ENCODE peak calls at places on chromosomes 5 and 9, in four cellular contexts. Q is HL-60, O is K562, H is GM12878. K is an unnamed sample.

GRCh38 chr5:89584339-89584956 is 701.5 kb upstream of the MEF2C start:
- DNase-seq in Q (no peak), H (no peak), O (no peak), K (no peak)

GRCh38 chr5:168457542-168457941 is 28.7 kb upstream of the RARS1 start:
- DNase-seq in H (no peak), O (no peak), Q (no peak), K (no peak)

GRCh38 chr9:105291422-105291859 is 47.0 kb downstream of the SLC44A1 start:
- DNase-seq in H (no peak), O (no peak), Q (no peak), K (no peak)

GRCh38 chr5:180315762-180316212 is 23.9 kb upstream of the MAPK9 start:
- DNase-seq in H (no peak), Q (peak), O (peak), K (peak)

GRCh38 chr9:21434202-21435014 is 5.8 kb upstream of the IFNA1 start:
- DNase-seq in Q (no peak), H (no peak), O (no peak), K (no peak)

GRCh38 chr5:139658928-139659667 is 10.9 kb downstream of the CXXC5 start:
- DNase-seq in H (no peak), Q (no peak), O (no peak), K (no peak)

GRCh38 chr9:133003071-133003461 is 24.6 kb downstream of the GFI1B start:
- DNase-seq in H (no peak), O (no peak), Q (no peak), K (no peak)

GRCh38 chr5:143056792-143057579 is 286.8 kb downstream of the ARHGAP26 start:
- DNase-seq in H (no peak), O (no peak), Q (no peak), K (no peak)

GRCh38 chr5:143495823-143496275 is 92.4 kb upstream of the NR3C1 start:
- DNase-seq in Q (peak), H (no peak), O (no peak), K (no peak)

GRCh38 chr5:69334793-69335268 is 2.2 kb upstream of the CCDC125 start:
- DNase-seq in H (no peak), O (peak), Q (peak), K (peak)

GRCh38 chr9:69157751-69158466 is 16.2 kb upstream of the TJP2 start:
- DNase-seq in H (no peak), Q (no peak), O (no peak), K (no peak)

GRCh38 chr9:132008871-132009812 is 70.5 kb downstream of the MED27 start:
- DNase-seq in H (no peak), O (no peak), Q (no peak), K (no peak)

GRCh38 chr5:17305964-17306725 is 88.7 kb downstream of the BASP1 start:
- DNase-seq in H (no peak), Q (no peak), O (no peak), K (no peak)

GRCh38 chr5:108521841-108522506 is 140.1 kb upstream of the FBXL17 start:
- DNase-seq in H (peak), O (peak), Q (peak), K (no peak)

GRCh38 chr9:116198344-116198743 is 44.8 kb downstream of the PAPPA start:
- DNase-seq in O (no peak), Q (no peak), H (no peak), K (no peak)

GRCh38 chr9:2395814-2396213 is 225.8 kb upstream of the VLDLR start:
- DNase-seq in H (no peak), Q (no peak), O (no peak), K (no peak)

GRCh38 chr9:2389404-2389803 is 232.2 kb upstream of the VLDLR start:
- DNase-seq in Q (no peak), O (no peak), H (no peak), K (no peak)

GRCh38 chr9:2385746-2386145 is 235.8 kb upstream of the VLDLR start:
- DNase-seq in Q (no peak), O (no peak), H (no peak), K (no peak)

GRCh38 chr9:2390028-2390427 is 231.6 kb upstream of the VLDLR start:
- DNase-seq in Q (no peak), O (no peak), H (no peak), K (no peak)
- TF ChIP-seq SPI1 in Q (no peak), O (no peak), H (no peak), K (no peak)

DNA sequence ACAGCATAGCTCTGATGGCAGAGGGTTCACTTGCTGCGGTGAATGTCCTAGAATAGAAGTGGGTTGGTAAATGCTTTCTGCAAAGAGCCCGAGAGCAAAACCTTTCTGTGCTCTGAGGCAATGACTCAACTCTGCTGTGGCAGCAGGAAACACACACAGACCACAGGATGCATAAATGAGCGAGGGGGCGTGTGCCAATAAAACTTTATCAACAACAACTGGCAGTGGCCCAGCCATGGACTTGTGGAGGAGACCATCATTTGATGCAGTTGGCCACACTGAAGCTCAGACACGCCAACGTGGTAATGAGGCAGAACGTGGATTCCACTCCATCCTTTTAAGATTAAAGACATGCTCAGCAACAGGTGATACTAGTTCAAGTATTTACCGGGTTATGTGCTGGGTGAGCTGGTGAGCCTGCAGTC is 6.8 kb downstream of the MRPL36 start:
- DNase-seq in Q (peak), H (peak), O (no peak), K (peak)
- TF ChIP-seq POLR2AphosphoS5 in Q (peak), H (peak), O (no peak), K (peak)

GRCh38 chr5:170885281-170885680 is 23.5 kb downstream of the RANBP17 start:
- DNase-seq in Q (no peak), H (no peak), O (no peak), K (no peak)

GRCh38 chr5:170882345-170882744 is 20.5 kb downstream of the RANBP17 start:
- DNase-seq in Q (no peak), H (no peak), O (no peak), K (no peak)

GRCh38 chr5:170875811-170876210 is 14.0 kb downstream of the RANBP17 start:
- DNase-seq in Q (no peak), O (no peak), H (no peak), K (no peak)

GRCh38 chr5:170885779-170886178 is 24.0 kb downstream of the RANBP17 start:
- DNase-seq in H (no peak), O (no peak), Q (no peak), K (no peak)

GRCh38 chr5:170880084-170880483 is 18.3 kb downstream of the RANBP17 start:
- DNase-seq in O (no peak), H (no peak), Q (no peak), K (no peak)
- TF ChIP-seq SPI1 in O (no peak), H (no peak), Q (no peak), K (no peak)

GRCh38 chr5:76657091-76657490 is 33.9 kb upstream of the F2RL2 start:
- DNase-seq in H (no peak), O (no peak), Q (no peak), K (no peak)

GRCh38 chr5:76663573-76663972 is 40.4 kb upstream of the F2RL2 start:
- DNase-seq in H (no peak), O (no peak), Q (no peak), K (no peak)

GRCh38 chr5:76657683-76658311 is 34.6 kb upstream of the F2RL2 start:
- DNase-seq in O (peak), Q (no peak), H (no peak), K (no peak)

GRCh38 chr5:76662521-76662920 is 39.3 kb upstream of the F2RL2 start:
- DNase-seq in H (no peak), Q (no peak), O (no peak), K (no peak)

DNA sequence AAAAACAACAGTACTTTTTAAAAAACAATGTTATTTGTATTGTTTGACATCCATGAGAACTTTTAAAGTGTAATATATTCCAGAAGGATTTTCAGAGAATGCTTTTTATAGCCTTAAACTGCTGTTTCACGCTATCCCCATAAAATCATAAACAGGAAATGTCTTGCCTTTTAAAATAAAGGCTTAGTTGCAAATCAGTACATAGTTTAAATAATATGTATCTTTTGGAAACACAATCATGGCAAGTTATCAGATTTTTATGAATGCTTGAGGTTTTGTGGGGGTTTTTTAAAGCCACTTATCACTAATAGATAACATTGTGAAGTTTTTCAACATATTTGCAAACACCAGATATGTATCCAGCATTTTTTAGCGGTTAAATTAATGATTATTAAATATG is 37.2 kb upstream of the F2RL2 start:
- DNase-seq in H (no peak), Q (no peak), O (no peak), K (no peak)
- TF ChIP-seq POLR2AphosphoS5 in H (no peak), Q (no peak), O (no peak), K (no peak)

DNA sequence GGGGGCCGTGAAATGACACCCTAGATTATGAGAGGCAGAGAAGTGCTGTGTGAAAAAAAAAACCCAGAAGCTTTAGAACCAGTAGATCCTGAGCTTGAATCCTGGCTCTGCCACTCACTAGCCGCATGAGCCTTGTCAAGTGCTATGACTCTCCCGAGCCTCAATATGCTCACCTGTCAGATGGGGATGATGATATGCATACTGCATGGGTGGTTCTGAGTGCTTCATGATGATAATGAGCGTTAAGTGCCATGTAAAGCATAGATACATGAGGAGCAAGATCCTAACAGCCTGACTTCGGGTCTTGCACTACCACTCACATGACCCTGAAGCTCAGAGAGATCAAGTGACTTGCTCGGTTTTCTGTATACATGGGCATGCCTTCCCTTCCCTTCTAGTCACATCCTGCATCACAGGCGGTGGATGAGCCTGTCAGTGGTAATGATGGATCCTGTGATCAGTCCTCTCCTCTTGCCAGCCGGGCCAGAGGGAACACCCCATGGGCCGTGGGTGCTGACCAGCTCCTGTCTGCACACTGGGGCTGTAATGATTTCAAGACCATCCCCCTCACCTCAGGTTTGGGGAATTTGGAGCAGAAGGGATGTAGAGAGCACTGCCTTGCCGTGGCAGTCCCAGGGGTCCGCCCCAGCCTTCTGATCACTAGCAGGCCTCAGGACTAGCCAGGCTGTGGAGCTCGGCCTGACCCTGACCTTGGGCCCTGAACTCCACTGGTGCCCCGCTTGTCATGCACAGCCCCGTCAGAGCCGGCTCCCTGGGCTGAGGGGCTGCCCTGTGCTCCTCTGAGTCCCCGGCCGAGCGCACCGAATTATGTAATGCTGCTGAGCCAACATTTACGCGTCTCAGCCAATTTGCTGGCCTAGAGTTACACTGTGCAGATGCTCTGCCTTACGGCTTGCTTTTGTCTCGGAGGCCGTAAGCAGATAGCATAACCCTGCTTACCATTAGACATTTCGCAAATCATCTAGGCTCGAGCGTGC is 155.5 kb downstream of the MACROH2A1 start:
- DNase-seq in O (no peak), H (no peak), Q (no peak), K (no peak)
- TF ChIP-seq SPI1 in O (no peak), H (no peak), Q (no peak), K (no peak)

GRCh38 chr9:27703591-27703990 is 130.3 kb upstream of the C9orf72 start:
- DNase-seq in H (no peak), O (no peak), Q (no peak), K (no peak)

GRCh38 chr9:27701029-27701428 is 127.7 kb upstream of the C9orf72 start:
- DNase-seq in H (no peak), Q (peak), O (no peak), K (no peak)

DNA sequence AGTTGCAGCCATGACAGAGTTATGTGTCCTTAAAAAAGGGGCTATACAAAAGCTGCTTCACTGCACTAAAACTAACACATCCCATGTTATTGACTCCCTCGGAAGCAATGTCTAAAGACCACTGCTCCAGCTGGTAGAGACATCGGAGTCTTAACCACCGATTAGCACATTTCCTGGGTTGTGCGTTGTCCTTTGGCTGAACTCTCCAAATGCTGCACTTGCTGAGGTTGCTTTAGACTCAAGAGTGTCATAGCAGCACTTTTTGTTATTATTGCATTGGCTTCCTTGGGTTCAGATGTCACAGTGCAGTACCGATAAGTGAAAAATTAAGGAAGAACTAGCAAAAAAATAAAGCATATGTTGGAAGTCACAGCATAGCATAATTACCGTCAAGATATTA is 128.4 kb upstream of the C9orf72 start:
- DNase-seq in O (no peak), Q (peak), H (no peak), K (no peak)
- TF ChIP-seq POLR2AphosphoS5 in O (no peak), Q (no peak), H (no peak), K (no peak)

DNA sequence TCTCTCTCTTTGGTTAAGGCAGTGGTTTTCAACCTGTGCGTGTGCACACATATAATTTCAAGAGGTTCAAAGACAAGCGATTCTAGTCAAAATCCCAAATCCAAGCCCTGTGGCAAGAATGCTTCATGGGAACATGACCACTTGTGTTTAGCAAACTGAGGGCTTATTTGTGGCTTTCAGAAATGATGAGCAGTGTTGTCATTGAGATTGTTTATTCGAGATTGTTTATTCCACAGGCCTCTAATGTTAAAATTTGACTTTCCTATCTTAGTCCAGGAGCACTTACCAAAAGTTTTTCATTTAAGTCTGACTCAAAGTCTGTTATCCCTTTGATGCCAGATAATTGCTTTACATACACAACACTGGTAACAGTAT is 111.1 kb upstream of the ELL2 start:
- DNase-seq in H (no peak), O (no peak), Q (no peak), K (no peak)
- TF ChIP-seq SPI1 in H (no peak), O (no peak), Q (no peak), K (no peak)

GRCh38 chr9:130844028-130844427 is 9.0 kb downstream of the ABL1 start:
- DNase-seq in Q (no peak), H (no peak), O (peak), K (no peak)
- TF ChIP-seq POLR2AphosphoS5 in Q (no peak), H (no peak), O (no peak), K (no peak)

K was measured in GM12891.